ENCODE peak calls at places on chromosomes 6 and 20, in nine cellular contexts. W is body of pancreas; U is transverse colon; H is A673; F is brain microvascular endothelial cell; Z is ovary; B is heart left ventricle; O is CD8-positive, alpha-beta T cell; G is esophagus squamous epithelium. L is an unnamed sample.

GRCh38 chr6:121666809-121667208 is 231.4 kb downstream of the GJA1 start:
- DNase-seq in W (no peak), U (no peak), H (peak; percentile 90), F (peak; percentile 73), Z (no peak), B (no peak), O (no peak), G (no peak), L (no peak)

GRCh38 chr6:6932341-6932740 is 175.4 kb upstream of the RREB1 start:
- DNase-seq in W (no peak), U (no peak), H (no peak), F (no peak), Z (no peak), B (no peak), O (no peak), G (no peak), L (no peak)

GRCh38 chr20:56414842-56415765 is 3.0 kb downstream of the CASS4 start:
- DNase-seq in W (no peak), U (no peak), H (no peak), F (peak; percentile 93), Z (no peak), B (no peak), O (peak; percentile 50), G (no peak), L (no peak)

GRCh38 chr6:2432258-2432657 is 186.9 kb upstream of the GMDS start:
- DNase-seq in W (no peak), U (no peak), H (no peak), F (peak; percentile 91), Z (no peak), B (no peak), O (no peak), G (no peak), L (no peak)

GRCh38 chr20:34579191-34579661 is 20.7 kb downstream of the MAP1LC3A start:
- DNase-seq in W (peak; percentile 29), U (peak; percentile 83), H (peak; percentile 35), F (peak; percentile 77), Z (no peak), B (peak; percentile 81), O (no peak), G (no peak), L (no peak)

GRCh38 chr20:61988665-61989064 is 77.0 kb downstream of the TAF4 start:
- DNase-seq in W (no peak), U (no peak), H (no peak), F (no peak), Z (peak; percentile 15), B (no peak), O (no peak), G (no peak), L (no peak)

GRCh38 chr6:83592770-83593394 is 80.5 kb downstream of the PRSS35 start:
- DNase-seq in W (peak; percentile 16), U (no peak), H (peak; percentile 60), F (peak; percentile 17), Z (no peak), B (no peak), O (no peak), G (no peak), L (no peak)

GRCh38 chr6:163837681-163838431 is 423.3 kb downstream of the QKI start:
- DNase-seq in W (no peak), U (no peak), H (no peak), F (no peak), Z (peak; percentile 17), B (peak; percentile 52), O (no peak), G (no peak), L (no peak)

GRCh38 chr20:59942245-59942644 is 2.1 kb downstream of the FAM217B start:
- DNase-seq in W (no peak), U (no peak), H (no peak), F (no peak), Z (no peak), B (no peak), O (no peak), G (no peak), L (no peak)

DNA sequence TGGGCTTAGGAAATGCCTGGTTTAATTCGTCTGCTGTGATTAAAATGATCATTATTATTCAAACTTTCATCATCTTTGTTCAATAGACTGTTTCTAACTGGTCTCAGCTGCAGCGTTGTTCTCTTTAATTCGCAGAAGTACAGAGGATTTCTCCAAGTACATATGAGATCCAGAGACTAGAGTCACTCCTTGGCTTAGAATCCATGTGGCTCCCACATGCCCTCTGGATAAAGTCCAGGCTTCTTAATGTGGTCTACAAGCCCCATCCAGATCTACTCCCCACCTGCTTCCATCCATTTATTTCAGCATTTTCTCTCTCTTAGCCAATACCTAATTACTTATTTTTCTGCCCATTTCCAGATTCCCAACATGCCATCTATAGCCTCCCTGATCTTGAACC is 1.1 kb upstream of the ZBTB24 start:
- DNase-seq in W (no peak), U (no peak), H (no peak), F (no peak), Z (no peak), B (no peak), O (no peak), G (no peak), L (no peak)
- H3K4me3 ChIP-seq in W (no peak overlapping the region), U (no peak overlapping the region), H (peak overlapping the region; percentile 46), F (no peak overlapping the region), Z (no peak overlapping the region), B (no peak overlapping the region), O (no peak overlapping the region), G (no peak overlapping the region), L (no peak overlapping the region)

GRCh38 chr6:157233686-157234085 is 89.6 kb downstream of the TMEM242 start:
- DNase-seq in W (no peak), U (no peak), H (no peak), F (no peak), Z (no peak), B (no peak), O (no peak), G (no peak), L (no peak)
- H3K27me3 ChIP-seq in W (no peaks in the 10 kb centered on the region), U (peaks cover 24% of the 10 kb centered on the region), H (peaks cover 21% of the 10 kb centered on the region), F (peaks cover 12% of the 10 kb centered on the region), Z (no peaks in the 10 kb centered on the region), B (no peaks in the 10 kb centered on the region), O (peaks cover 12% of the 10 kb centered on the region), G (no peaks in the 10 kb centered on the region), L (no peaks in the 10 kb centered on the region)

GRCh38 chr20:824490-824889 is 9.0 kb upstream of the FAM110A start:
- DNase-seq in W (no peak), U (no peak), H (no peak), F (no peak), Z (no peak), B (no peak), O (no peak), G (no peak), L (no peak)

GRCh38 chr20:822651-823325 is 10.7 kb upstream of the FAM110A start:
- DNase-seq in W (no peak), U (no peak), H (no peak), F (no peak), Z (no peak), B (no peak), O (no peak), G (no peak), L (no peak)

GRCh38 chr20:821083-822065 is 12.1 kb upstream of the FAM110A start:
- DNase-seq in W (no peak), U (no peak), H (no peak), F (no peak), Z (no peak), B (no peak), O (no peak), G (no peak), L (no peak)

GRCh38 chr20:824916-825315 is 8.6 kb upstream of the FAM110A start:
- DNase-seq in W (no peak), U (peak; percentile 1), H (no peak), F (no peak), Z (no peak), B (no peak), O (no peak), G (no peak), L (no peak)

DNA sequence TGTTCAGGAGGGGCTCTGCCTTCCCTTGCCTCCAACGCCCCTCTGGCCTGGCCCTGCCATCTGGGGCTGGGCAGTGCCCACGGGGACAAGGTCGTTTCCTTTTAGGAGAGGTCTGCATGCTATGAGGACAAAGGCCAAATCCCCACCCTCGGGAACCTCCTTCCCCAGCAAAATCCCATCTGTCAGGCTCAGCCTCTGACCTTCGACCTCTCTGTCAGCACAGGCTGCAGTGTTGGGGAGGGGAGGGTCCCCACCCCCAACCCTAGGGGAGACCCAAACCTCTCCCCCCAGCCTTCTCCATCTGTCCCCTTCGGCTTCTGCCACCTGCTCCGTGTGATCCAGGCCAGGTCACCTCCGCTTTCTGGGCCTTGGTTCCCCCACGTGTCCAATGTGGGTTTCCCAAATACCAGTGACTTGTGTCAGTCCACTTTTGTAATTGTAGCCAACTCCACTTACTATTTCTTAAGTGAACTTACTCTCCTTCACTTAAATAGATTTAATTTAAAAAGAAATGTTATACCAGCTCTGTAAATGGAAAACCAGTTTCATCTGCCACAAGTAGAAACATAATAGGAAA is 10.1 kb upstream of the FAM110A start:
- DNase-seq in W (no peak), U (peak; percentile 10), H (no peak), F (no peak), Z (no peak), B (no peak), O (no peak), G (no peak), L (no peak)
- H3K4me3 ChIP-seq in W (no peak overlapping the region), U (no peak overlapping the region), H (no peak overlapping the region), F (no peak overlapping the region), Z (no peak overlapping the region), B (no peak overlapping the region), O (no peak overlapping the region), G (no peak overlapping the region), L (no peak overlapping the region)

GRCh38 chr6:50815436-50816114 is 3.1 kb upstream of the TFAP2B start:
- DNase-seq in W (no peak), U (no peak), H (peak; percentile 37), F (peak; percentile 24), Z (no peak), B (no peak), O (no peak), G (no peak), L (no peak)

GRCh38 chr6:50817638-50817950 is 1.1 kb upstream of the TFAP2B start:
- DNase-seq in W (no peak), U (no peak), H (no peak), F (no peak), Z (no peak), B (no peak), O (no peak), G (no peak), L (no peak)

GRCh38 chr6:50818673-50819072 is at the start of gene TFAP2B:
- DNase-seq in W (no peak), U (no peak), H (no peak), F (no peak), Z (no peak), B (no peak), O (no peak), G (no peak), L (no peak)

GRCh38 chr6:50816115-50816675 is 2.5 kb upstream of the TFAP2B start:
- DNase-seq in W (peak; percentile 76), U (peak; percentile 74), H (peak; percentile 88), F (peak; percentile 60), Z (peak; percentile 23), B (peak; percentile 62), O (peak; percentile 36), G (no peak), L (peak; percentile 75)

DNA sequence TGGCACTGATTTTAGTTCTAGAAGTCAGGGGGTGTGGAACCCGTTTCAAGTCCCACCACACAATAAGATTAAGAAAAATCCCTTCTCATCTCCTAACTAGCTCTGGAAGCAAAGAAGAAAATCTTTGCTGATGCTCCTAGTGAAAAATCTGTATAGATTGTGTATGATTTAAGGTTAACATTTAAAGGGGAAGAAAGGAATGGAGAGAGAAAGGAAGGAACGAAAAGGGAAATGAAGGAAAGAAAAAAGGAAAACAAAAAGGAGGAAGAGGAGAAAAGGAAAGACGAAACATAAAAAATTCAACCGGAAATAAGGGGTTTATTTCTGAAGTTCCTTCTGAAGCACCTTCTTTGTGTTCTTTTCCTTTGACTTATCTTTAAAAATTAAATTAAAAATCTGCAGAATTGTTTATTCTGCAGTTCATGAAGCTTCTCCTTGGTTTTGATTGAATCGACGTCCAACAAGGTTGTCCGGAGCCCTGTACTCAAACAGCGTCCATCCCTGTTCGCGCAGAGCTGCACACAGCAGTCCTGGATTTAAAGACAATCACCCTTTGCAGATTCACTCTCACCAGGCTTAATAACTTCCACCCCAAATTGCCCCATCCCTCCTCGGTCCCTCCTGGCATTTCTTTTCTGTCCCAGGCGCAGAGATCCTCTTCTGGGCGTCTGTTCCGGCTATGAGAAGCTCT is 1.6 kb upstream of the TFAP2B start:
- DNase-seq in W (no peak), U (no peak), H (no peak), F (no peak), Z (no peak), B (no peak), O (no peak), G (no peak), L (no peak)
- H3K27me3 ChIP-seq in W (peaks cover 3% of the 10 kb centered on the region), U (peaks cover 91% of the 10 kb centered on the region), H (peaks cover 81% of the 10 kb centered on the region), F (peaks cover 35% of the 10 kb centered on the region), Z (no peaks in the 10 kb centered on the region), B (peaks cover 69% of the 10 kb centered on the region), O (peaks cover 14% of the 10 kb centered on the region), G (no peaks in the 10 kb centered on the region), L (peaks cover 2% of the 10 kb centered on the region)